ENCODE peak calls at places on chromosomes 3 and 15, in eight cellular contexts. V is HT1080, A is kidney epithelial cell, F is nephron progenitor cell, M is AG09309, Z is HuH-7, L is amniotic epithelial cell, H is non-pigmented ciliary epithelial cell. K is an unnamed sample.

GRCh38 chr15:41233367-41233771 is 2.3 kb downstream of the CHP1 start:
- DNase-seq in L (peak), Z (no peak), F (no peak), M (no peak), H (peak), V (peak), A (peak), K (no peak)

GRCh38 chr3:182490601-182491485 is 302.5 kb upstream of the ATP11B start:
- DNase-seq in A (no peak), F (no peak), V (peak), H (no peak), Z (peak), L (no peak), M (no peak), K (no peak)

GRCh38 chr3:150393745-150394144 is 14.4 kb upstream of the TSC22D2 start:
- DNase-seq in F (no peak), H (no peak), V (no peak), A (no peak), M (no peak), Z (no peak), L (no peak), K (no peak)

GRCh38 chr3:133983576-133984560 is 45.9 kb downstream of the SLCO2A1 start:
- DNase-seq in F (no peak), Z (no peak), H (no peak), A (no peak), L (no peak), M (no peak), V (no peak), K (no peak)

GRCh38 chr15:67077641-67078215 is 12.3 kb downstream of the SMAD3 start:
- DNase-seq in L (no peak), H (no peak), V (no peak), F (no peak), Z (no peak), M (no peak), A (no peak), K (no peak)

GRCh38 chr3:42061042-42061710 is 30.0 kb upstream of the TRAK1 start:
- DNase-seq in M (no peak), A (no peak), F (no peak), L (no peak), Z (no peak), V (no peak), H (no peak), K (no peak)

GRCh38 chr3:30282052-30282708 is 324.2 kb upstream of the TGFBR2 start:
- DNase-seq in F (no peak), A (peak), L (peak), V (peak), M (peak), H (peak), Z (no peak), K (no peak)

GRCh38 chr3:143171141-143171651 is 51.6 kb downstream of the CHST2 start:
- DNase-seq in F (no peak), V (peak), Z (no peak), L (peak), A (no peak), M (no peak), H (no peak), K (no peak)

GRCh38 chr15:57652481-57652880 is 54.0 kb upstream of the POLR2M start:
- DNase-seq in V (no peak), L (no peak), H (no peak), M (no peak), F (no peak), Z (no peak), A (no peak), K (no peak)

GRCh38 chr15:95446854-95447253 is 883.6 kb upstream of the NR2F2 start:
- DNase-seq in L (no peak), F (no peak), M (no peak), H (no peak), A (no peak), Z (no peak), V (peak), K (no peak)

GRCh38 chr15:48507416-48508065 is 138.0 kb downstream of the FBN1 start:
- DNase-seq in A (peak), V (peak), F (no peak), H (no peak), L (peak), M (no peak), Z (peak), K (peak)

GRCh38 chr3:156233875-156234274 is 113.5 kb downstream of the KCNAB1 start:
- DNase-seq in L (no peak), A (no peak), F (no peak), Z (no peak), M (no peak), H (no peak), V (peak), K (no peak)

GRCh38 chr15:51126842-51127241 is 32.1 kb upstream of the TNFAIP8L3 start:
- DNase-seq in A (no peak), V (no peak), L (no peak), M (no peak), F (no peak), Z (no peak), H (no peak), K (no peak)

GRCh38 chr3:10194328-10195071 is 29.8 kb downstream of the IRAK2 start:
- DNase-seq in A (no peak), F (no peak), V (no peak), H (no peak), Z (no peak), L (peak), M (no peak), K (no peak)

GRCh38 chr3:134387293-134387692 is 13.0 kb upstream of the AMOTL2 start:
- DNase-seq in H (no peak), A (no peak), Z (no peak), M (no peak), L (no peak), F (no peak), V (no peak), K (no peak)

GRCh38 chr15:68017221-68017620 is 36.9 kb upstream of the PIAS1 start:
- DNase-seq in M (no peak), Z (no peak), H (no peak), A (peak), F (no peak), V (no peak), L (no peak), K (no peak)

GRCh38 chr15:58588096-58588495 is 156.3 kb downstream of the LIPC start:
- DNase-seq in V (no peak), M (no peak), A (no peak), Z (no peak), L (no peak), F (no peak), H (no peak), K (no peak)

GRCh38 chr3:168517514-168518071 is 421.9 kb upstream of the GOLIM4 start:
- DNase-seq in V (peak), A (no peak), H (peak), Z (peak), M (no peak), L (no peak), F (no peak), K (no peak)

GRCh38 chr3:178260887-178261286 is 275.3 kb upstream of the KCNMB2 start:
- DNase-seq in H (no peak), Z (no peak), L (peak), M (no peak), A (no peak), V (no peak), F (no peak), K (no peak)

GRCh38 chr3:111541911-111542483 is at the start of gene CD96:
- DNase-seq in L (peak), V (peak), Z (no peak), A (no peak), M (no peak), F (no peak), H (no peak), K (no peak)

GRCh38 chr15:52728899-52729298 is 49.7 kb upstream of the ATOSA start:
- DNase-seq in A (no peak), M (peak), V (peak), F (no peak), H (no peak), L (peak), Z (no peak), K (no peak)

GRCh38 chr3:112519424-112520001 is 20.2 kb upstream of the BTLA start:
- DNase-seq in M (peak), Z (peak), F (peak), L (peak), H (peak), A (peak), V (peak), K (peak)

GRCh38 chr15:88920186-88920891 is 7.2 kb upstream of the MFGE8 start:
- DNase-seq in V (peak), Z (no peak), L (peak), F (no peak), A (peak), H (no peak), M (peak), K (no peak)

GRCh38 chr3:176873261-176873660 is 324.0 kb downstream of the TBL1XR1 start:
- DNase-seq in L (no peak), A (no peak), F (no peak), Z (no peak), V (no peak), M (no peak), H (no peak), K (no peak)

GRCh38 chr15:70219256-70219919 is 121.7 kb upstream of the TLE3 start:
- DNase-seq in V (no peak), F (no peak), M (no peak), H (no peak), L (no peak), Z (no peak), A (no peak), K (no peak)

GRCh38 chr15:96948981-96949380 is 618.5 kb downstream of the NR2F2 start:
- DNase-seq in V (no peak), F (no peak), H (no peak), Z (no peak), L (no peak), M (no peak), A (no peak), K (no peak)

GRCh38 chr3:25365636-25366035 is 62.4 kb upstream of the RARB start:
- DNase-seq in L (no peak), M (no peak), F (no peak), V (no peak), H (no peak), Z (no peak), A (no peak), K (no peak)

GRCh38 chr3:9339750-9340449 is 23.0 kb upstream of the THUMPD3 start:
- DNase-seq in L (peak), F (no peak), H (no peak), Z (no peak), A (no peak), V (no peak), M (no peak), K (no peak)

GRCh38 chr3:65445573-65446204 is 593.0 kb downstream of the MAGI1 start:
- DNase-seq in A (no peak), V (no peak), Z (no peak), F (no peak), M (no peak), L (no peak), H (no peak), K (no peak)

K was measured in HEK293T.